ENCODE peak calls at places on chromosomes 11 and 22, in five cellular contexts. J is endothelial cell of umbilical vein; A is CD4-positive, CD25-positive, alpha-beta regulatory T cell; L is iPS DF 6.9; E is small intestine. P is an unnamed sample.

GRCh38 chr11:115871161-115871750 is 367.0 kb upstream of the CADM1 start:
- DNase-seq in E (no peak), L (no peak), A (no peak), J (no peak), P (no peak)

GRCh38 chr22:22248878-22249277 is 4.3 kb downstream of the VPREB1 start:
- DNase-seq in L (no peak), A (peak; percentile 51), J (no peak), E (no peak), P (no peak)

GRCh38 chr11:87892291-87892690 is 283.0 kb downstream of the RAB38 start:
- DNase-seq in L (no peak), E (no peak), A (no peak), J (no peak), P (no peak)

GRCh38 chr11:109772846-109773400 is 320.3 kb upstream of the ZC3H12C start:
- DNase-seq in A (no peak), L (no peak), E (no peak), J (no peak), P (no peak)

GRCh38 chr11:72824020-72824419 is 9.8 kb downstream of the ATG16L2 start:
- DNase-seq in E (no peak), J (no peak), L (no peak), A (no peak), P (no peak)

GRCh38 chr11:64971421-64972233 is at the start of gene MAJIN:
- DNase-seq in J (peak; percentile 90), L (no peak), E (peak; percentile 86), A (peak; percentile 89), P (peak; percentile 95)

GRCh38 chr11:72373163-72373562 is 61.2 kb downstream of the CLPB start:
- DNase-seq in A (no peak), L (no peak), J (no peak), E (no peak), P (no peak)

GRCh38 chr22:31870890-31871289 is 73.4 kb upstream of the YWHAH start:
- DNase-seq in A (no peak), L (no peak), J (peak; percentile 58), E (no peak), P (no peak)

GRCh38 chr11:76201672-76202412 is 4.5 kb downstream of the WNT11 start:
- DNase-seq in J (no peak), A (no peak), E (no peak), L (no peak), P (peak; percentile 44)

GRCh38 chr11:113168358-113168757 is 146.0 kb upstream of the TTC12 start:
- DNase-seq in E (no peak), L (no peak), J (no peak), A (no peak), P (no peak)

GRCh38 chr11:107785401-107785800 is 73.2 kb downstream of the SLC35F2 start:
- DNase-seq in J (no peak), E (no peak), L (no peak), A (no peak), P (no peak)

GRCh38 chr11:68256331-68256741 is 15.4 kb downstream of the C11orf24 start:
- DNase-seq in J (no peak), A (no peak), E (no peak), L (no peak), P (no peak)

GRCh38 chr22:42829311-42829710 is 27.8 kb downstream of the ARFGAP3 start:
- DNase-seq in A (no peak), J (no peak), L (no peak), E (no peak), P (no peak)
- H3K4me1 ChIP-seq in A (no peaks in the 10 kb centered on the region), J (no peaks in the 10 kb centered on the region), L (no peaks in the 10 kb centered on the region), E (no peaks in the 10 kb centered on the region), P (no peaks in the 10 kb centered on the region)

GRCh38 chr22:25404556-25404922 is 159.9 kb upstream of the GRK3 start:
- DNase-seq in L (no peak), A (peak; percentile 28), J (no peak), E (no peak), P (peak; percentile 68)
- H3K27ac ChIP-seq in L (no peak overlapping the region), A (no peak overlapping the region), J (peak overlapping the region; percentile 17), E (peak overlapping the region; percentile 15), P (peak overlapping the region; percentile 96)

GRCh38 chr11:86064236-86064803 is 4.6 kb downstream of the PICALM start:
- DNase-seq in J (peak; percentile 66), L (no peak), E (no peak), A (no peak), P (no peak)
- H3K4me1 ChIP-seq in J (peaks cover 42% of the 10 kb centered on the region), L (no peaks in the 10 kb centered on the region), E (peaks cover 3% of the 10 kb centered on the region), A (peaks cover 62% of the 10 kb centered on the region), P (peaks cover 7% of the 10 kb centered on the region)

GRCh38 chr11:69906453-69906907 is 87.3 kb upstream of the FGF3 start:
- DNase-seq in A (no peak), L (no peak), E (no peak), J (no peak), P (no peak)

GRCh38 chr11:69905611-69906452 is 86.6 kb upstream of the FGF3 start:
- DNase-seq in A (no peak), L (no peak), J (no peak), E (peak; percentile 88), P (peak; percentile 39)

GRCh38 chr11:69905202-69905535 is 86.0 kb upstream of the FGF3 start:
- DNase-seq in E (no peak), L (no peak), J (no peak), A (no peak), P (no peak)

GRCh38 chr11:69903206-69903605 is 84.0 kb upstream of the FGF3 start:
- DNase-seq in L (no peak), J (no peak), E (no peak), A (no peak), P (no peak)

GRCh38 chr11:69904331-69905201 is 85.3 kb upstream of the FGF3 start:
- DNase-seq in J (no peak), E (no peak), A (no peak), L (no peak), P (no peak)
- H3K27ac ChIP-seq in J (no peak overlapping the region), E (no peak overlapping the region), A (no peak overlapping the region), L (no peak overlapping the region), P (no peak overlapping the region)

DNA sequence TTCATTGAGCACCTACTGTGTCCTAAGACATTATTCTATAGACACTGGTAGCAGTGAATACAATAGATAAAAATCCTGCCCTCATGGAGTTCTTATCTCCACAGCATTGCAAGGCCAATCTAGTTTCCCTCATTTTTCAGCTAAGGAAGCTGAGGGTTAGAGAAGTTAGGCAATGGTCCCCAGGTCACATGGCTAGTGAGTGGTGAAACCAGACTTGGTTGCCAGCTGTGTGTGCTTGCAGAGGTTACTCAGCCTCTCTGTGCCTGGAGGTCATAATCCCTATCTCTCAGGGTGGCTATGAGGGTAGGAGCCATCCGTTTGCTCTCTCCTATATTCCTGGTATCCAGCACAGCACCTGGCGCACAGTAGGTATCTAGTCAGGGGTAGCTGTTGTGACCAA is 147.7 kb upstream of the SEZ6L start:
- DNase-seq in L (no peak), J (no peak), E (no peak), A (no peak), P (no peak)
- H3K4me1 ChIP-seq in L (no peaks in the 10 kb centered on the region), J (no peaks in the 10 kb centered on the region), E (no peaks in the 10 kb centered on the region), A (no peaks in the 10 kb centered on the region), P (no peaks in the 10 kb centered on the region)

DNA sequence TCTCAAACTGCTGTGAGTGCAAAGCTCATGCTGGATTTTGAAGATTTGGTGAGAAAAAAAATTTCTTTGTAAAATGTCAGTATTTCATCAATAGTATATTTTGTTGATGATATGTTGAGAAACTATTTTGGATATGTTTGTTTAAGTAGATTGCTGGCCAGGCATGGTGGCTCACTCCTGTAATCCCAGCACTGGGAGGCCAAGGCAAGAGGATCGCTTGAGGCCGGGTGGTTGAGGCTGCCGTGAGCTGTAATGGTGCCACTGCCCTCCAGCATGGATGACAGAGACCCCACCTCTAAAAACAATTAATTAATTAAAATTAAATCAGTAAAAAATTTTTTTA is 6.9 kb upstream of the IFITM3 start:
- DNase-seq in E (no peak), J (no peak), L (no peak), A (no peak), P (no peak)
- H3K27ac ChIP-seq in E (no peak overlapping the region), J (peak overlapping the region; percentile 59), L (no peak overlapping the region), A (peak overlapping the region; percentile 79), P (peak overlapping the region; percentile 79)

DNA sequence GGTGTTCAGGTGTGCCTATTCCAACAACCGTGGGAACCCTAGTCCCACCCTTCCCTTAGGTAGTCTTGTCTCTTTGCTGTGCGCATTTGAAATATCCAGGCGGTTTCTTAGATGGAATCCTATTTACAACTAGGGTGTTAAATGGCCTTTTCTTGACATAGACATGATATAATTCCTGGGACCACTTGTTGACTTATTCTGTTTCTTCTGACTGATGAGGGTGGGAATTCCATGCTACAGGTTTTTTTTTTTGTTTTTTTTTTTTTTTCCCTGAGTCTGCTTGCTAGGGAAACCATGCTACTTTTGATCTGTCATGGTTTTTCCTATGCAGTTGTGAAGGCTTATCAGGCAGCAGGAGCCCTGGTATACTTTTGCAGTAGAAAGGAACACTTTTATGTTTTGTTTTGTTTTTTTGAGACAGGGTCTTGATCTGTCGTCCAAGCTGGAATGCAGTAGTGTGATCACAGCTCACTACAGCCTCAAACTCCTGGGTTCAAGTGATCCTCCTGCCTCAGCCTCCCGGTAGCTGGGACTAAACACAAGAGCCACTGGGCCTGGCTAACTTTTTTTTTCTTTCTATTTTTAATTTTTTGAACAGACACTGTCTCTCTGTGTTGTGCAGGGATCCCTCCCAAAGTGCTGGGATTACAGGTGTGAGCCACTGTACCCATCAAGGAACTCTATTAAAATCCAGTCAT is 1.5 kb downstream of the STIM1 start:
- DNase-seq in E (no peak), J (no peak), L (no peak), A (no peak), P (no peak)
- H3K4me1 ChIP-seq in E (peaks cover 35% of the 10 kb centered on the region), J (peaks cover 21% of the 10 kb centered on the region), L (peaks cover 6% of the 10 kb centered on the region), A (peaks cover 84% of the 10 kb centered on the region), P (peaks cover 17% of the 10 kb centered on the region)

GRCh38 chr11:32434116-32434386 is 1.3 kb downstream of the WT1 start:
- DNase-seq in A (no peak), J (no peak), L (no peak), E (no peak), P (no peak)

GRCh38 chr11:32435152-32435480 is 223 bp downstream of the WT1 start:
- DNase-seq in L (no peak), A (no peak), J (no peak), E (no peak), P (no peak)

GRCh38 chr11:32432565-32433248 is 2.6 kb downstream of the WT1 start:
- DNase-seq in A (no peak), L (no peak), E (no peak), J (no peak), P (no peak)

GRCh38 chr11:32434387-32435151 is 770 bp downstream of the WT1 start:
- DNase-seq in L (no peak), E (no peak), A (no peak), J (no peak), P (peak; percentile 61)

DNA sequence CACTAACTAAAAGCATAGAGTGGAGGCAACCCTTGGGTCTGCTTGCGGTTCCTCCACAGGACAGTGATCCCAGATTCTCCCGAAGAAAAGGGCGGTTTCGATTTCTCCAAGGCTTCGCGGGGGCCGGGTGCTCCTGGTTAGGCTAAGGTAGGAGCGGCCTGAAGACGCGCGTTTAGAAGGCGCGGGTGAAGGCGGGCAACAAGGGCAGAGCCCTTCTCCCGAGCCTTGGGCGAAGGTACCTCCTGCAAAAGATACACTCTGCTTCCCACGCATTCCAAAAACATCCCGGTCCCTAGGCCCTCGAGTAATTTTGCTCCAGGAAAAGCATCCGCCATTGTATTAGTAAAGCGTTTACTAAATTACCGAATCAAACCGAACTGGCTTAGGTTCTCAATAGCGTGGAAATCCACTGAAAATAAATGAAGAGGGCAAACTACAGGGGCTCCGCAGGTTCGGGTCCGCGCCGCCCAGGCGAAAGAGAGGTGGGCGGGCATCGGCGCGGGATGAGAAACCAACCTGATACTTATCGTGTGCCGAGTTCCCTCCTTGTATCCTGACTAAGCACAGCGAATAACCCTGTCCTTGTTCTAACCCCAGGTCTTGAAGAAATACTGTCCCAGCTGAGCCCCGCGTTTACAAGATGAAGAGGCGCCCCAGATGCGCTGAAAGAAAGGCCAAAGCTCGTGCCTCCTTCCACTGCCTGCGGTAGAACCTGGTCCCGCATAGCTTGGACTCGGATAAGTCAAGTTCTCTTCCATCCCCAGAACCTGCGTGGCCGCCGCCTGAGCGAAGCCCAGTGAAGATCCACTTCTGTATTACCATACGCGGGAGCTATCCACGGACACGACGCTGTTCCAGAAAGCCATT is 1.9 kb downstream of the WT1 start:
- DNase-seq in A (no peak), E (no peak), L (no peak), J (no peak), P (no peak)
- H3K27ac ChIP-seq in A (no peak overlapping the region), E (no peak overlapping the region), L (no peak overlapping the region), J (no peak overlapping the region), P (peak overlapping the region; percentile 72)

P was measured in right cardiac atrium.